ENCODE peak calls at places on chromosome 16, in ten cellular contexts. U is left ventricle myocardium inferior, S is Peyer's patch, D is heart right ventricle, Q is transverse colon, W is pancreas, G is hepatocyte, R is A549, P is tibial nerve, C is left lung. X is an unnamed sample. For H3K4me1, the result is how much of the 10 kb centered on the place peaks cover.

GRCh38 chr16:88461291-88462269 is 8.5 kb downstream of the ZFPM1 start:
- DNase-seq in U (no peak), S (no peak), D (no peak), Q (no peak), W (peak), G (peak), R (no peak), P (no peak), C (no peak), X (no peak)

GRCh38 chr16:69595127-69596036 is 29.6 kb downstream of the NFAT5 start:
- DNase-seq in U (no peak), S (no peak), D (no peak), Q (no peak), W (no peak), G (peak), R (peak), P (no peak), C (no peak), X (no peak)

GRCh38 chr16:1050921-1051320 is 21.6 kb upstream of the SSTR5 start:
- DNase-seq in U (no peak), S (no peak), D (no peak), Q (no peak), W (no peak), G (no peak), R (no peak), P (no peak), C (no peak), X (no peak)

GRCh38 chr16:27224741-27225300 is 21.5 kb downstream of the KDM8 start:
- DNase-seq in U (no peak), S (no peak), D (no peak), Q (no peak), W (no peak), G (no peak), R (no peak), P (no peak), C (no peak), X (no peak)

GRCh38 chr16:84105286-84105815 is 11.4 kb downstream of the MBTPS1 start:
- DNase-seq in U (no peak), S (no peak), D (no peak), Q (no peak), W (no peak), G (no peak), R (no peak), P (no peak), C (no peak), X (no peak)

GRCh38 chr16:54175169-54175551 is 111.4 kb downstream of the IRX3 start:
- DNase-seq in U (no peak), S (no peak), D (no peak), Q (no peak), W (peak), G (no peak), R (no peak), P (no peak), C (no peak), X (no peak)

GRCh38 chr16:64615647-64616280 is 506.1 kb downstream of the CDH11 start:
- DNase-seq in U (peak), S (no peak), D (no peak), Q (no peak), W (no peak), G (peak), R (no peak), P (no peak), C (no peak), X (peak)

GRCh38 chr16:88777801-88778415 is 7.1 kb downstream of the PIEZO1 start:
- DNase-seq in U (no peak), S (no peak), D (no peak), Q (no peak), W (no peak), G (no peak), R (no peak), P (no peak), C (no peak), X (peak)

GRCh38 chr16:24580665-24581064 is 41.3 kb downstream of the RBBP6 start:
- DNase-seq in U (no peak), S (no peak), D (no peak), Q (no peak), W (no peak), G (peak), R (peak), P (no peak), C (no peak), X (no peak)

GRCh38 chr16:25033852-25034251 is 18.7 kb upstream of the ARHGAP17 start:
- DNase-seq in U (no peak), S (no peak), D (no peak), Q (no peak), W (no peak), G (no peak), R (no peak), P (no peak), C (peak), X (no peak)

GRCh38 chr16:87636050-87636684 is 33.9 kb downstream of the JPH3 start:
- DNase-seq in U (peak), S (peak), D (peak), Q (peak), W (peak), G (peak), R (peak), P (peak), C (peak), X (peak)

GRCh38 chr16:85473909-85474640 is 139.0 kb upstream of the GSE1 start:
- DNase-seq in U (no peak), S (no peak), D (no peak), Q (no peak), W (no peak), G (no peak), R (no peak), P (no peak), C (no peak), X (peak)

GRCh38 chr16:83233153-83233552 is 574.6 kb upstream of the HSBP1 start:
- DNase-seq in U (no peak), S (no peak), D (no peak), Q (no peak), W (no peak), G (no peak), R (no peak), P (no peak), C (no peak), X (no peak)

GRCh38 chr16:24771132-24771778 is 41.8 kb downstream of the TNRC6A start:
- DNase-seq in U (no peak), S (no peak), D (no peak), Q (no peak), W (no peak), G (no peak), R (no peak), P (no peak), C (no peak), X (no peak)

GRCh38 chr16:64051826-64052225 is 1070.0 kb downstream of the CDH11 start:
- DNase-seq in U (no peak), S (no peak), D (no peak), Q (no peak), W (no peak), G (peak), R (no peak), P (no peak), C (no peak), X (no peak)

GRCh38 chr16:31134091-31134571 is 1.4 kb downstream of the PRSS8 start:
- DNase-seq in U (no peak), S (no peak), D (no peak), Q (no peak), W (peak), G (peak), R (no peak), P (no peak), C (no peak), X (no peak)

GRCh38 chr16:64089697-64090096 is 1032.2 kb downstream of the CDH11 start:
- DNase-seq in U (no peak), S (no peak), D (no peak), Q (no peak), W (no peak), G (peak), R (no peak), P (peak), C (no peak), X (no peak)

GRCh38 chr16:54026456-54026855 is 260.1 kb downstream of the IRX3 start:
- DNase-seq in U (no peak), S (no peak), D (no peak), Q (no peak), W (no peak), G (no peak), R (no peak), P (no peak), C (no peak), X (no peak)

GRCh38 chr16:53968896-53969295 is 264.9 kb downstream of the FTO start:
- DNase-seq in U (no peak), S (no peak), D (no peak), Q (no peak), W (no peak), G (no peak), R (no peak), P (no peak), C (no peak), X (no peak)

GRCh38 chr16:68272501-68273209 is 8.3 kb downstream of the SLC7A6 start:
- DNase-seq in U (no peak), S (peak), D (no peak), Q (peak), W (no peak), G (no peak), R (no peak), P (no peak), C (no peak), X (no peak)

GRCh38 chr16:85665373-85665740 is 23.4 kb downstream of the GINS2 start:
- DNase-seq in U (no peak), S (no peak), D (no peak), Q (no peak), W (no peak), G (no peak), R (no peak), P (no peak), C (no peak), X (no peak)

GRCh38 chr16:14092579-14092978 is 21.5 kb downstream of the MRTFB start:
- DNase-seq in U (no peak), S (no peak), D (no peak), Q (no peak), W (no peak), G (no peak), R (no peak), P (no peak), C (no peak), X (no peak)
- H3K4me1 ChIP-seq in U (half or more), S (under half), D (under half), Q (half or more), W (half or more), G (under half), R (under half), P (under half), C (under half), X (half or more)

DNA sequence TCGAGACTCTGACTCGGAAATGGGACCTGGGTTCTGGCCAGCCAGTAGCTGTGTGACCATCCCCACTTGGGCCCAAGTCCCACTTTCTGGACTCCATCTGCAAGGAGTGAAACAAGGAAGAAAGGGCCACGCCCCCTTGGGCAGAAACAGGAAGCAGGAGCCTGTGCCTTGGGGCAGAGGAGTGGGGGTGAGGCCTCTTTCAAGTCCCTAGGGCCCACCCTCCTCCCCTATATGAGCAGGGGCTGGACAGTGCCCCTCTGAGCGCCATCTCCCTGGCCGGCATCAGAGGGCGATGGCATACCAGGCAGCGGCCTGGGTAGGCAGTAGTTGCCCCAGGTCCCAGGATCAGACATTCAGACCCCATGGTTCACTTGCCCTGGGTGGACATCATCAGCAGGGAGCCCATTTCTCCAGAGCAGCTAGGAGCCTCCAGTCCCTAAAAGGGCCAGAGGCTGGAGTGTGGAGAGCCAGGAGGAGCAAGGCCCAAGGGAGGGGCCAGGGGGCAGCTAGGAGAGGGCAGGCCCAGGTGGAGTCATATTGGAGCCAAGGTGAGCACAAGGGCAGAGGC is 7.1 kb downstream of the BCAR1 start:
- DNase-seq in U (no peak), S (peak), D (peak), Q (peak), W (no peak), G (peak), R (no peak), P (peak), C (no peak), X (no peak)
- H3K4me3 ChIP-seq in U (peak), S (no peak), D (no peak), Q (no peak), W (no peak), G (no peak), R (no peak), P (no peak), C (no peak), X (peak)

GRCh38 chr16:14112539-14112856 is 41.4 kb downstream of the MRTFB start:
- DNase-seq in U (no peak), S (no peak), D (no peak), Q (no peak), W (no peak), G (no peak), R (no peak), P (no peak), C (no peak), X (no peak)
- TF ChIP-seq CTCF in U (no peak), S (no peak), D (no peak), Q (no peak), W (no peak), G (no peak), R (no peak), P (no peak), C (no peak), X (no peak)

GRCh38 chr16:3823427-3823826 is 57.1 kb downstream of the CREBBP start:
- DNase-seq in U (no peak), S (no peak), D (no peak), Q (no peak), W (no peak), G (no peak), R (no peak), P (no peak), C (no peak), X (no peak)

GRCh38 chr16:3825103-3825502 is 55.4 kb downstream of the CREBBP start:
- DNase-seq in U (no peak), S (no peak), D (no peak), Q (no peak), W (no peak), G (no peak), R (no peak), P (no peak), C (no peak), X (no peak)

GRCh38 chr16:3822366-3823045 is 58.0 kb downstream of the CREBBP start:
- DNase-seq in U (no peak), S (no peak), D (no peak), Q (no peak), W (no peak), G (no peak), R (no peak), P (no peak), C (no peak), X (no peak)

GRCh38 chr16:3825940-3826339 is 54.6 kb downstream of the CREBBP start:
- DNase-seq in U (no peak), S (no peak), D (no peak), Q (no peak), W (no peak), G (no peak), R (no peak), P (no peak), C (no peak), X (no peak)

DNA sequence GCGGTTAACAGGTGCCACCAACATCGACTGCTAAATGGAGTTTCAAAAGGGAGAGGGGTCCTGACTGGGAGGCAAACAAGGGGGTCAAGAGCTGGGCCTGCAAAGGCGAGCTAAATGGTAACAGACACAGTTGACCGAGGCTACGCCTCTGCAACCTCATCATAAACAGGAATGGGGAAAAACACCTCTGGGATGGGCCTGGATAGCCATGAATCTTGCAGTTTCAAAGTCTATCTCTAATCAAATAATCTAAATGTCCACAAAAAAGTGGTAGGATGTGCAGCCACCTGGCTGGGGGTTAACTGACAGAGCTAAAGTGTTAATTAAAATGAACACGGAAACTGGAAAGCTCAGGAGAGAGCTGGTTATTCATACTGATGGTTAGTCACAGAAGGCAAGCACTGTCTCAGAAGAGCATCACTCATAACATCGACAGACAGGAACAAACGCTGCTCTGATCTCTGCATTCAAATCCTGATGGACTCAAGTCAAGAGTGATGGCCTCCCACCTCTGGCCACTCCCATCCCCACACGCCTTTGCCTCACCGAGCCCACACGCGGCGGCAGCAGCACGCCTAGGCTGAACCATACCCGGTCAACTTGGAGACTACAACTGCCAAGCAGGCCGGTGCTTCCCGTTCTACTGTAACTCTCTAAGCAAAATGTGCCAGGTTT is 56.3 kb downstream of the CREBBP start:
- DNase-seq in U (no peak), S (no peak), D (no peak), Q (no peak), W (no peak), G (no peak), R (no peak), P (no peak), C (no peak), X (no peak)
- H3K4me1 ChIP-seq in U (half or more), S (under half), D (half or more), Q (under half), W (under half), G (under half), R (under half), P (half or more), C (half or more), X (half or more)

GRCh38 chr16:4227040-4227332 is 14.9 kb downstream of the SRL start:
- DNase-seq in U (no peak), S (no peak), D (no peak), Q (no peak), W (no peak), G (no peak), R (no peak), P (no peak), C (no peak), X (no peak)

GRCh38 chr16:4226251-4227039 is 15.4 kb downstream of the SRL start:
- DNase-seq in U (no peak), S (no peak), D (no peak), Q (no peak), W (no peak), G (no peak), R (no peak), P (no peak), C (no peak), X (no peak)

GRCh38 chr16:4225075-4225474 is 16.8 kb downstream of the SRL start:
- DNase-seq in U (no peak), S (no peak), D (no peak), Q (no peak), W (no peak), G (no peak), R (no peak), P (no peak), C (no peak), X (no peak)
- H3K4me3 ChIP-seq in U (no peak), S (no peak), D (no peak), Q (no peak), W (no peak), G (no peak), R (no peak), P (no peak), C (no peak), X (no peak)

X was measured in psoas muscle.